ENCODE peak calls at places on chromosomes 16 and 17, in four cellular contexts. I is A549, G is HepG2, S is GM12878. T is an unnamed sample.

GRCh38 chr17:57949649-57950048 is 5.6 kb downstream of the CUEDC1 start:
- DNase-seq in I (peak), G (no peak), S (no peak), T (no peak)

GRCh38 chr17:34581446-34582184 is 2.2 kb downstream of the TMEM132E start:
- DNase-seq in G (no peak), I (no peak), S (no peak), T (no peak)

GRCh38 chr16:87956771-87957279 is 5.6 kb downstream of the BANP start:
- DNase-seq in G (peak), S (no peak), I (peak), T (no peak)

GRCh38 chr17:78337244-78338109 is 22.4 kb downstream of the SOCS3 start:
- DNase-seq in S (peak), I (peak), G (no peak), T (no peak)

GRCh38 chr16:6835941-6836340 is 496.7 kb upstream of the RBFOX1 start:
- DNase-seq in G (no peak), I (no peak), S (no peak), T (no peak)

GRCh38 chr16:15532825-15533224 is 98.4 kb downstream of the BMERB1 start:
- DNase-seq in I (no peak), S (no peak), G (no peak), T (no peak)

GRCh38 chr17:1485748-1486376 is 6.6 kb downstream of the MYO1C start:
- DNase-seq in S (no peak), I (peak), G (no peak), T (peak)

GRCh38 chr16:88691924-88692560 is 5.7 kb upstream of the SNAI3 start:
- DNase-seq in I (no peak), G (no peak), S (no peak), T (no peak)

GRCh38 chr16:88810868-88811599 is 694 bp downstream of the APRT start:
- DNase-seq in G (peak), S (no peak), I (peak), T (no peak)

GRCh38 chr17:65231662-65232335 is 94.6 kb downstream of the RGS9 start:
- DNase-seq in S (peak), G (peak), I (peak), T (peak)

GRCh38 chr16:82874251-82874650 is 247.5 kb downstream of the CDH13 start:
- DNase-seq in I (no peak), G (no peak), S (no peak), T (no peak)

GRCh38 chr17:4074831-4075495 is 67.9 kb downstream of the ZZEF1 start:
- DNase-seq in I (peak), S (peak), G (peak), T (no peak)

GRCh38 chr17:82241926-82242697 is 13.3 kb downstream of the SLC16A3 start:
- DNase-seq in I (no peak), G (peak), S (no peak), T (no peak)

GRCh38 chr17:38361700-38362465 is 10.2 kb downstream of the SOCS7 start:
- DNase-seq in I (no peak), G (no peak), S (no peak), T (no peak)

GRCh38 chr17:18371455-18371854 is 6.1 kb upstream of the EVPLL start:
- DNase-seq in G (no peak), I (no peak), S (peak), T (no peak)

GRCh38 chr17:82241183-82241925 is 12.5 kb downstream of the SLC16A3 start:
- DNase-seq in S (no peak), G (peak), I (peak), T (no peak)

GRCh38 chr16:12255473-12255872 is 278.9 kb downstream of the SNX29 start:
- DNase-seq in G (no peak), I (no peak), S (no peak), T (no peak)

GRCh38 chr17:43599835-43600234 is 53.7 kb upstream of the ETV4 start:
- DNase-seq in S (no peak), G (no peak), I (peak), T (no peak)

GRCh38 chr16:28587386-28587785 is 9.5 kb downstream of the SULT1A2 start:
- DNase-seq in I (peak), S (no peak), G (no peak), T (no peak)

GRCh38 chr17:68675723-68676122 is 74.6 kb upstream of the FAM20A start:
- DNase-seq in I (no peak), G (no peak), S (no peak), T (no peak)

GRCh38 chr16:13307255-13307654 is 405.9 kb downstream of the SHISA9 start:
- DNase-seq in S (no peak), G (no peak), I (no peak), T (no peak)

GRCh38 chr17:82411396-82412053 is 6.6 kb upstream of the HEXD start:
- DNase-seq in I (no peak), G (no peak), S (no peak), T (no peak)

GRCh38 chr17:64554028-64554637 is 47.4 kb downstream of the CEP95 start:
- DNase-seq in S (no peak), G (no peak), I (no peak), T (no peak)

GRCh38 chr17:19237389-19238166 is 412 bp downstream of the EPN2 start:
- DNase-seq in G (no peak), I (peak), S (no peak), T (no peak)

GRCh38 chr17:7176870-7177209 is 2.3 kb downstream of the ASGR1 start:
- DNase-seq in S (no peak), G (no peak), I (no peak), T (no peak)

GRCh38 chr17:7179317-7180254 is at the start of gene ASGR1:
- DNase-seq in I (no peak), S (no peak), G (peak), T (no peak)

GRCh38 chr17:7177210-7177953 is 1.8 kb downstream of the ASGR1 start:
- DNase-seq in S (no peak), G (peak), I (peak), T (peak)

GRCh38 chr17:7178973-7179316 is 225 bp downstream of the ASGR1 start:
- DNase-seq in G (no peak), S (no peak), I (no peak), T (no peak)

GRCh38 chr17:7177954-7178477 is 1.2 kb downstream of the ASGR1 start:
- DNase-seq in I (no peak), S (no peak), G (peak), T (no peak)
- TF ChIP-seq KDM1A in I (no peak), S (no peak), G (no peak), T (no peak)

GRCh38 chr16:54429029-54429428 is 142.4 kb upstream of the IRX3 start:
- DNase-seq in I (no peak), S (no peak), G (no peak), T (no peak)

GRCh38 chr16:54424043-54424451 is 137.5 kb upstream of the IRX3 start:
- DNase-seq in G (no peak), S (no peak), I (no peak), T (no peak)

GRCh38 chr16:54426550-54426843 is 139.9 kb upstream of the IRX3 start:
- DNase-seq in I (no peak), S (no peak), G (no peak), T (no peak)

GRCh38 chr16:54425068-54425467 is 138.5 kb upstream of the IRX3 start:
- DNase-seq in I (no peak), G (no peak), S (no peak), T (no peak)

DNA sequence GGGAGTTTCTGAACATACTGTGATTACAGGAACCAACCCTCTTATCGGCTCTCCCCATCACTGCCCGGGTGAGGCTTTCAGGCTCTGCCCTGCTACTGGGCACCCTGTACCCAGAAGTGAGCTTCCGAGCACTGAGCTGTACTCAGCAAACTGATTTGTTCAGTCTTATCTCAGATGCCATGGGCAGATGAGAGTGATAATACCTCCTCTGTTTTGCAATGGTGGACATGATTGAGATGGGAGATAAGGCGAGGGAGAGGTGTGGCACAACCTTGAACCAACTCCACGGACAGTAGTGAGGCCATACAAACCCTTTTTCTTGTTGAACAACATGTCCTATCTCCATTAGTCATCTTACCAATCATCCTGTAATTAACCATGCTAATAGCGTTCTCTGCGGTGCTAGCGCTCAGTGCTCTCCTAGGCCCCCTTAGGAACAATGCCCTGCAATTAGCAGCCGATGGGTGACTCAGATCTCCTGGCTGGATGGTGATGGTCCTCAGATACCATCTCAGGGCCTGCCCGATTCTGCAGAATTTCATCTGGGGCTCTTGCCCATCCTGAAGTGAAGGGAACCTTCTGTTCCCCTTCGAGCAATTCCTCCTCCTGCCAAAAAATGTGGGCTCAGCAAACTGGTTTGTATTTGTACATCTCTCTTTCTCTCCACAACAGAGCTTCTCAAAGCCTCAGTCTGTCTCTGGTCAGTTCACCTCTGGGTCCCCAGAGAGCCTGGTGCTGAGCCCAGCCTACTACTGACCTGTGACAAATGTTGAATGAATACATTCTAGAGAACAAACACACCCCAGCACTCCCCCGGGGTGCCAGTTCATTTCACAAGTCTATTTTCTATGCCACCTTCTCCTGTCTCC is 139.3 kb upstream of the IRX3 start:
- DNase-seq in G (no peak), I (no peak), S (no peak), T (no peak)
- TF ChIP-seq KDM1A in G (no peak), I (no peak), S (no peak), T (no peak)

DNA sequence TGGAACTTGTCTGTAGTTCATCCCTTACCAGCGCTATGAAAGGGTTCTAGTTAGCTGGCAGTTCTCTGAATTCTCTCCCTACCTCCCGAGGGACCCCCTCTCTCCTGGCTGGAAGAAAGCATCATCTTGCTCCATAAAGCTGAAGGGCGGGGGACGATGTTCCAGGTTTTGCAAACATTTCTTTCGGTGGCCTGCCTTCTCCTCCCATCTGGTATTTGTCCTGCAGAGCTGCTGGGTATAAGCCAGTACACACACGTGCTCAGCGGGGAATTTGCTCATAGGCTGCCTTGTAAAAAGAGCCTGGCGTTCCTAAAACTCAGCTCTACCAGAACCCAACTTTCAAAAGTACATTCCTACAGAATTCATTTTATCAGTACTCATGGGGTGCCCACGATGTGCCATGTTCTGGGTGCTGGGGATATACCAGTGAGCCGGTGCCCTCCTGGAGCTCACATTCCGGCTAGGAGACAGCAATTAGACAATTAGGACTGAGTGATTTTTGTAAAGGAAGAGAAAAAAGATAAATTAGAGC is 616 bp upstream of the MRPL58 start:
- DNase-seq in I (no peak), S (no peak), G (peak), T (no peak)
- TF ChIP-seq KDM1A in I (no peak), S (no peak), G (no peak), T (no peak)

DNA sequence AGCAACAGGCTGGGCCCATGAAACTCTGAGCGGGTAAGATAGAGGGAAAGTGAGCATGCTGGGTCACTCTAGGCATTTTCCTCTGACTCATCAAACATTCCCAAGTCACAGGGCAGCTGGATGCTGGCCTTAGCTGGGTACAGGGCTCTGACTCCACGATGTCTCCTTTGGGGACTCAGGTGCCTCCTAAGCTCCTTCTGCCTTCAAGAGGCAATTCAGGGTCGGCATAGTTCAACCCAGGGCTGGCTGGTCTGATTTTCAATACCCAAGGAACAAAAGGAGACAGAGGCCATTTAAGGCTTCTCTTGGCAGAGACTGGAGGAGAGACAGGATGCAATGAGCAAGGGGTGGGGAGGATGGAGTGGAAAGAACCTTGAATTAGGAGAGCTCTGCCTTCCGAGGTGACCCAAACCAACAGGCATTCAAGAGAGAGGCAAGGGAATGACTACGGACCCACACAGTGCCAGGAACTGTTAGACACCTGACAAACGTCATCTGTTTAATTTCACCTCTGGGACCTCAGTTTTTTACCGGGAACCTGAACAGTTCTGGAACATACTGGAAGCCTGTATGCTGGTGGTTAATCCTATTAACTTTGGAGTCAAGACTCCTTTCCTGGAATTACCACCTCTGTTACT is 905 bp downstream of the WBP2 start:
- DNase-seq in S (no peak), G (peak), I (peak), T (no peak)
- TF ChIP-seq KDM1A in S (no peak), G (no peak), I (no peak), T (no peak)